ENCODE peak calls at places on chromosomes 7 and 10, in nine cellular contexts. One of them, this sample, is unnamed.
A peak's percentile ranks its signal among the peaks of the same experiment; 100 is the strongest.

GRCh38 chr7:114922151-114922651 is 307 bp downstream of the MDFIC start:
- DNase-seq in NCI-H1694 treated with DMSO at 0.1 percent for 48 hours: no peak
- DNase-seq in sigmoid colon: peak; percentile 72
- DNase-seq in amniotic stem cell: peak; percentile 17
- DNase-seq in NCI-H1436: no peak
- DNase-seq in SW480: no peak
- DNase-seq in aorta: peak; percentile 90
- DNase-seq in EL: peak; percentile 66
- DNase-seq in dermis microvascular lymphatic vessel endothelial cell: peak; percentile 69
- DNase-seq in this sample: peak; percentile 77

GRCh38 chr10:110862961-110863360 is 8.8 kb upstream of the PDCD4 start:
- DNase-seq in NCI-H1436: no peak
- DNase-seq in aorta: no peak
- DNase-seq in SW480: no peak
- DNase-seq in NCI-H1694 treated with DMSO at 0.1 percent for 48 hours: no peak
- DNase-seq in EL: no peak
- DNase-seq in sigmoid colon: no peak
- DNase-seq in dermis microvascular lymphatic vessel endothelial cell: no peak
- DNase-seq in amniotic stem cell: no peak
- DNase-seq in this sample: no peak

GRCh38 chr10:34931216-34931615 is 116.1 kb upstream of the PARD3 start:
- DNase-seq in SW480: no peak
- DNase-seq in amniotic stem cell: no peak
- DNase-seq in NCI-H1694 treated with DMSO at 0.1 percent for 48 hours: no peak
- DNase-seq in NCI-H1436: no peak
- DNase-seq in sigmoid colon: no peak
- DNase-seq in dermis microvascular lymphatic vessel endothelial cell: no peak
- DNase-seq in EL: no peak
- DNase-seq in aorta: no peak
- DNase-seq in this sample: no peak

GRCh38 chr10:78319841-78320240 is 286.2 kb downstream of the RPS24 start:
- DNase-seq in SW480: no peak
- DNase-seq in aorta: no peak
- DNase-seq in EL: no peak
- DNase-seq in sigmoid colon: no peak
- DNase-seq in amniotic stem cell: no peak
- DNase-seq in dermis microvascular lymphatic vessel endothelial cell: no peak
- DNase-seq in NCI-H1436: no peak
- DNase-seq in NCI-H1694 treated with DMSO at 0.1 percent for 48 hours: no peak
- DNase-seq in this sample: no peak

GRCh38 chr10:99276848-99277486 is 41.3 kb upstream of the HPSE2 start:
- DNase-seq in NCI-H1694 treated with DMSO at 0.1 percent for 48 hours: peak; percentile 24
- DNase-seq in amniotic stem cell: no peak
- DNase-seq in NCI-H1436: no peak
- DNase-seq in EL: peak; percentile 25
- DNase-seq in dermis microvascular lymphatic vessel endothelial cell: peak; percentile 31
- DNase-seq in sigmoid colon: no peak
- DNase-seq in aorta: no peak
- DNase-seq in SW480: peak; percentile 39
- DNase-seq in this sample: peak; percentile 58

GRCh38 chr10:5595591-5596590 is 70.5 kb downstream of the ASB13 start:
- DNase-seq in NCI-H1436: no peak
- DNase-seq in sigmoid colon: no peak
- DNase-seq in NCI-H1694 treated with DMSO at 0.1 percent for 48 hours: no peak
- DNase-seq in amniotic stem cell: peak; percentile 89
- DNase-seq in aorta: peak; percentile 65
- DNase-seq in dermis microvascular lymphatic vessel endothelial cell: peak; percentile 90
- DNase-seq in EL: peak; percentile 98
- DNase-seq in SW480: peak; percentile 74
- DNase-seq in this sample: peak; percentile 43

GRCh38 chr10:115818015-115818414 is 455.0 kb downstream of the GFRA1 start:
- DNase-seq in dermis microvascular lymphatic vessel endothelial cell: no peak
- DNase-seq in EL: peak; percentile 53
- DNase-seq in NCI-H1694 treated with DMSO at 0.1 percent for 48 hours: no peak
- DNase-seq in sigmoid colon: no peak
- DNase-seq in SW480: no peak
- DNase-seq in amniotic stem cell: no peak
- DNase-seq in NCI-H1436: no peak
- DNase-seq in aorta: no peak
- DNase-seq in this sample: no peak

GRCh38 chr10:117431160-117431559 is 55.9 kb upstream of the PDZD8 start:
- DNase-seq in dermis microvascular lymphatic vessel endothelial cell: peak; percentile 10
- DNase-seq in NCI-H1694 treated with DMSO at 0.1 percent for 48 hours: no peak
- DNase-seq in NCI-H1436: no peak
- DNase-seq in SW480: peak; percentile 46
- DNase-seq in sigmoid colon: no peak
- DNase-seq in EL: peak; percentile 41
- DNase-seq in aorta: no peak
- DNase-seq in amniotic stem cell: no peak
- DNase-seq in this sample: peak; percentile 23

GRCh38 chr7:23106801-23107713 is 1.5 kb downstream of the KLHL7 start:
- DNase-seq in EL: peak; percentile 12
- DNase-seq in aorta: no peak
- DNase-seq in sigmoid colon: no peak
- DNase-seq in SW480: no peak
- DNase-seq in NCI-H1436: no peak
- DNase-seq in dermis microvascular lymphatic vessel endothelial cell: peak; percentile 62
- DNase-seq in NCI-H1694 treated with DMSO at 0.1 percent for 48 hours: no peak
- DNase-seq in amniotic stem cell: no peak
- DNase-seq in this sample: peak; percentile 50

GRCh38 chr10:99372546-99373271 is 43.6 kb downstream of the CNNM1 start:
- DNase-seq in sigmoid colon: no peak
- DNase-seq in NCI-H1436: no peak
- DNase-seq in aorta: no peak
- DNase-seq in SW480: no peak
- DNase-seq in amniotic stem cell: peak; percentile 14
- DNase-seq in EL: peak; percentile 76
- DNase-seq in NCI-H1694 treated with DMSO at 0.1 percent for 48 hours: no peak
- DNase-seq in dermis microvascular lymphatic vessel endothelial cell: no peak
- DNase-seq in this sample: no peak

GRCh38 chr10:66218981-66219587 is 706.8 kb upstream of the LRRTM3 start:
- DNase-seq in sigmoid colon: no peak
- DNase-seq in aorta: no peak
- DNase-seq in dermis microvascular lymphatic vessel endothelial cell: no peak
- DNase-seq in NCI-H1436: no peak
- DNase-seq in SW480: no peak
- DNase-seq in EL: no peak
- DNase-seq in NCI-H1694 treated with DMSO at 0.1 percent for 48 hours: no peak
- DNase-seq in amniotic stem cell: no peak
- DNase-seq in this sample: no peak

GRCh38 chr10:75034131-75034512 is 77.3 kb upstream of the SAMD8 start:
- DNase-seq in aorta: no peak
- DNase-seq in SW480: no peak
- DNase-seq in amniotic stem cell: no peak
- DNase-seq in dermis microvascular lymphatic vessel endothelial cell: no peak
- DNase-seq in sigmoid colon: no peak
- DNase-seq in NCI-H1694 treated with DMSO at 0.1 percent for 48 hours: no peak
- DNase-seq in EL: no peak
- DNase-seq in NCI-H1436: no peak
- DNase-seq in this sample: peak; percentile 16

GRCh38 chr7:136086712-136087111 is 109.6 kb upstream of the MTPN start:
- DNase-seq in SW480: peak; percentile 53
- DNase-seq in amniotic stem cell: peak; percentile 15
- DNase-seq in dermis microvascular lymphatic vessel endothelial cell: peak; percentile 79
- DNase-seq in NCI-H1694 treated with DMSO at 0.1 percent for 48 hours: no peak
- DNase-seq in aorta: no peak
- DNase-seq in NCI-H1436: peak; percentile 90
- DNase-seq in EL: peak; percentile 81
- DNase-seq in sigmoid colon: peak; percentile 74
- DNase-seq in this sample: peak; percentile 94

GRCh38 chr10:511849-512191 is 177.6 kb downstream of the DIP2C start:
- DNase-seq in SW480: no peak
- DNase-seq in sigmoid colon: peak; percentile 66
- DNase-seq in NCI-H1436: no peak
- DNase-seq in NCI-H1694 treated with DMSO at 0.1 percent for 48 hours: no peak
- DNase-seq in dermis microvascular lymphatic vessel endothelial cell: no peak
- DNase-seq in EL: no peak
- DNase-seq in amniotic stem cell: no peak
- DNase-seq in aorta: peak; percentile 70
- DNase-seq in this sample: no peak

GRCh38 chr7:38398725-38399321 is 125.4 kb upstream of the TARP start:
- DNase-seq in NCI-H1436: peak; percentile 52
- DNase-seq in amniotic stem cell: no peak
- DNase-seq in SW480: peak; percentile 61
- DNase-seq in aorta: peak; percentile 81
- DNase-seq in EL: peak; percentile 43
- DNase-seq in sigmoid colon: no peak
- DNase-seq in dermis microvascular lymphatic vessel endothelial cell: peak; percentile 58
- DNase-seq in NCI-H1694 treated with DMSO at 0.1 percent for 48 hours: peak; percentile 13
- DNase-seq in this sample: peak; percentile 76

GRCh38 chr7:8762803-8763202 is 329.4 kb downstream of the NXPH1 start:
- DNase-seq in aorta: no peak
- DNase-seq in sigmoid colon: no peak
- DNase-seq in amniotic stem cell: no peak
- DNase-seq in NCI-H1694 treated with DMSO at 0.1 percent for 48 hours: no peak
- DNase-seq in NCI-H1436: no peak
- DNase-seq in SW480: no peak
- DNase-seq in EL: no peak
- DNase-seq in dermis microvascular lymphatic vessel endothelial cell: no peak
- DNase-seq in this sample: no peak

GRCh38 chr7:89401099-89401498 is 605.6 kb upstream of the TEX47 start:
- DNase-seq in dermis microvascular lymphatic vessel endothelial cell: no peak
- DNase-seq in SW480: no peak
- DNase-seq in amniotic stem cell: no peak
- DNase-seq in EL: no peak
- DNase-seq in NCI-H1694 treated with DMSO at 0.1 percent for 48 hours: no peak
- DNase-seq in sigmoid colon: no peak
- DNase-seq in NCI-H1436: no peak
- DNase-seq in aorta: no peak
- DNase-seq in this sample: no peak

GRCh38 chr10:7475046-7475860 is 64.4 kb upstream of the SFMBT2 start:
- DNase-seq in EL: no peak
- DNase-seq in sigmoid colon: peak; percentile 72
- DNase-seq in aorta: no peak
- DNase-seq in NCI-H1436: no peak
- DNase-seq in SW480: no peak
- DNase-seq in NCI-H1694 treated with DMSO at 0.1 percent for 48 hours: no peak
- DNase-seq in amniotic stem cell: no peak
- DNase-seq in dermis microvascular lymphatic vessel endothelial cell: no peak
- DNase-seq in this sample: no peak

GRCh38 chr10:118590334-118590733 is 5.1 kb downstream of the PRLHR start:
- DNase-seq in NCI-H1694 treated with DMSO at 0.1 percent for 48 hours: peak; percentile 50
- DNase-seq in NCI-H1436: peak; percentile 96
- DNase-seq in EL: peak; percentile 12
- DNase-seq in sigmoid colon: no peak
- DNase-seq in amniotic stem cell: no peak
- DNase-seq in aorta: no peak
- DNase-seq in SW480: no peak
- DNase-seq in dermis microvascular lymphatic vessel endothelial cell: peak; percentile 14
- DNase-seq in this sample: peak; percentile 84

GRCh38 chr7:1922870-1923236 is 252.8 kb downstream of the ELFN1 start:
- DNase-seq in EL: no peak
- DNase-seq in SW480: no peak
- DNase-seq in NCI-H1436: no peak
- DNase-seq in aorta: no peak
- DNase-seq in sigmoid colon: no peak
- DNase-seq in dermis microvascular lymphatic vessel endothelial cell: no peak
- DNase-seq in amniotic stem cell: no peak
- DNase-seq in NCI-H1694 treated with DMSO at 0.1 percent for 48 hours: no peak
- DNase-seq in this sample: no peak

GRCh38 chr10:5512331-5512730 is 12.4 kb upstream of the CALML3 start:
- DNase-seq in EL: no peak
- DNase-seq in SW480: no peak
- DNase-seq in dermis microvascular lymphatic vessel endothelial cell: no peak
- DNase-seq in NCI-H1694 treated with DMSO at 0.1 percent for 48 hours: no peak
- DNase-seq in NCI-H1436: no peak
- DNase-seq in amniotic stem cell: no peak
- DNase-seq in aorta: peak; percentile 60
- DNase-seq in sigmoid colon: peak; percentile 29
- DNase-seq in this sample: no peak

This sample was measured in DMS53.